ENCODE peak calls at places on chromosome 6, in eight cellular contexts. G, A, C, D, I, Y, V and K are unnamed samples.

GRCh38 chr6:119127627-119128026 is 49.2 kb upstream of the FAM184A start:
- DNase-seq in C (no peak), V (no peak), Y (no peak), D (no peak), I (no peak), G (no peak), A (no peak), K (no peak)

GRCh38 chr6:36136551-36136950 is 6.2 kb downstream of the MAPK13 start:
- DNase-seq in A (no peak), Y (no peak), V (no peak), D (no peak), I (no peak), G (no peak), C (no peak), K (no peak)

GRCh38 chr6:34696189-34696738 is 303 bp downstream of the ILRUN start:
- DNase-seq in A (peak; percentile 31), I (no peak), V (peak; percentile 61), Y (no peak), C (peak; percentile 21), G (peak; percentile 20), D (peak; percentile 59), K (no peak)

GRCh38 chr6:104572901-104573300 is 286.8 kb downstream of the HACE1 start:
- DNase-seq in I (no peak), D (no peak), V (no peak), Y (no peak), C (no peak), G (no peak), A (no peak), K (no peak)

GRCh38 chr6:163169521-163169920 is 245.0 kb upstream of the QKI start:
- DNase-seq in V (no peak), C (no peak), I (no peak), D (no peak), G (no peak), Y (no peak), A (no peak), K (no peak)

GRCh38 chr6:25173232-25173631 is 105.9 kb upstream of the CARMIL1 start:
- DNase-seq in V (no peak), D (no peak), Y (no peak), A (no peak), I (no peak), C (peak; percentile 27), G (no peak), K (no peak)

GRCh38 chr6:4224082-4224978 is 89.0 kb upstream of the ECI2 start:
- DNase-seq in D (no peak), G (peak; percentile 27), Y (no peak), A (no peak), V (no peak), C (peak; percentile 51), I (no peak), K (no peak)

GRCh38 chr6:43639984-43640800 is 4.6 kb downstream of the MAD2L1BP start:
- DNase-seq in D (no peak), C (no peak), V (no peak), Y (no peak), I (no peak), G (no peak), A (no peak), K (no peak)

GRCh38 chr6:25342784-25343183 is 63.6 kb downstream of the CARMIL1 start:
- DNase-seq in A (no peak), D (no peak), V (no peak), G (peak; percentile 54), Y (no peak), C (peak; percentile 24), I (no peak), K (no peak)

GRCh38 chr6:5490495-5491069 is 229.3 kb downstream of the FARS2 start:
- DNase-seq in A (peak; percentile 88), D (no peak), I (no peak), G (no peak), Y (no peak), C (no peak), V (no peak), K (no peak)

GRCh38 chr6:104095661-104096416 is 763.9 kb downstream of the HACE1 start:
- DNase-seq in G (no peak), Y (no peak), V (no peak), C (no peak), I (no peak), A (peak; percentile 3), D (no peak), K (no peak)

GRCh38 chr6:41694815-41695536 is 40.4 kb downstream of the TFEB start:
- DNase-seq in V (no peak), G (peak; percentile 41), C (peak; percentile 43), A (no peak), Y (no peak), D (no peak), I (no peak), K (no peak)

GRCh38 chr6:54194067-54194466 is 82.8 kb downstream of the MLIP start:
- DNase-seq in C (peak; percentile 58), Y (no peak), A (no peak), G (peak; percentile 56), I (no peak), V (no peak), D (no peak), K (no peak)

GRCh38 chr6:151675746-151676459 is 131.6 kb upstream of the ESR1 start:
- DNase-seq in D (peak; percentile 61), C (peak; percentile 4), A (peak; percentile 25), Y (peak; percentile 22), G (peak; percentile 30), V (peak; percentile 50), I (peak; percentile 77), K (no peak)

GRCh38 chr6:44452725-44453124 is 65.2 kb downstream of the CDC5L start:
- DNase-seq in C (peak; percentile 87), A (no peak), I (no peak), V (no peak), Y (no peak), D (no peak), G (peak; percentile 77), K (no peak)

GRCh38 chr6:140554421-140554820 is 1180.0 kb upstream of the CITED2 start:
- DNase-seq in I (no peak), G (no peak), D (no peak), Y (no peak), C (no peak), V (no peak), A (no peak), K (no peak)

GRCh38 chr6:137738197-137738596 is 128.9 kb upstream of the TNFAIP3 start:
- DNase-seq in V (no peak), C (peak; percentile 59), Y (no peak), G (peak; percentile 91), I (no peak), A (no peak), D (no peak), K (no peak)

GRCh38 chr6:87700729-87701675 is 1.0 kb downstream of the AKIRIN2 start:
- DNase-seq in G (peak; percentile 86), D (peak; percentile 23), Y (peak; percentile 3), C (peak; percentile 62), I (peak; percentile 70), V (peak; percentile 48), A (peak; percentile 29), K (no peak)

GRCh38 chr6:126904176-126904575 is 214.3 kb upstream of the RSPO3 start:
- DNase-seq in D (no peak), G (no peak), C (no peak), V (no peak), I (no peak), A (no peak), Y (no peak), K (no peak)

GRCh38 chr6:36666726-36667591 is 11.6 kb upstream of the CDKN1A start:
- DNase-seq in I (peak; percentile 92), V (peak; percentile 71), A (peak; percentile 97), C (peak; percentile 96), D (peak; percentile 93), G (peak; percentile 97), Y (no peak), K (no peak)

GRCh38 chr6:70734979-70735378 is 67.3 kb downstream of the SMAP1 start:
- DNase-seq in G (no peak), I (no peak), V (no peak), C (no peak), A (no peak), D (no peak), Y (no peak), K (no peak)

GRCh38 chr6:134609862-134610261 is 291.9 kb upstream of the SGK1 start:
- DNase-seq in Y (no peak), V (no peak), D (no peak), I (no peak), G (no peak), C (no peak), A (no peak), K (no peak)

GRCh38 chr6:4133941-4134838 is 1.2 kb downstream of the ECI2 start:
- DNase-seq in C (no peak), D (peak; percentile 33), G (peak; percentile 25), V (peak; percentile 27), A (peak; percentile 25), Y (no peak), I (no peak), K (no peak)